ENCODE peak calls at places on chromosomes 3 and 15, in seven cellular contexts. One of them, this sample, is unnamed.

GRCh38 chr3:176995946-176996345 is 201.3 kb downstream of the TBL1XR1 start:
- DNase-seq in HTR-8/SVneo: no peak
- DNase-seq in memory B cell: no peak
- DNase-seq in Calu3: no peak
- DNase-seq in stimulated activated CD8-positive, alpha-beta memory T cell treated with anti-CD3 and anti-CD28 coated beads, Interleukin-15, amount 100 ng/mL, for 24 hours: no peak
- DNase-seq in skeletal muscle cell: no peak
- DNase-seq in heart left ventricle: no peak
- DNase-seq in this sample: no peak

GRCh38 chr15:78291698-78292097 is 7.7 kb downstream of the SKIC8 start:
- DNase-seq in memory B cell: no peak
- DNase-seq in heart left ventricle: no peak
- DNase-seq in stimulated activated CD8-positive, alpha-beta memory T cell treated with anti-CD3 and anti-CD28 coated beads, Interleukin-15, amount 100 ng/mL, for 24 hours: no peak
- DNase-seq in Calu3: peak; percentile 27
- DNase-seq in HTR-8/SVneo: no peak
- DNase-seq in skeletal muscle cell: no peak
- DNase-seq in this sample: no peak

GRCh38 chr3:11549580-11550140 is 94.1 kb downstream of the VGLL4 start:
- DNase-seq in stimulated activated CD8-positive, alpha-beta memory T cell treated with anti-CD3 and anti-CD28 coated beads, Interleukin-15, amount 100 ng/mL, for 24 hours: no peak
- DNase-seq in HTR-8/SVneo: no peak
- DNase-seq in heart left ventricle: no peak
- DNase-seq in memory B cell: no peak
- DNase-seq in Calu3: no peak
- DNase-seq in skeletal muscle cell: no peak
- DNase-seq in this sample: no peak

GRCh38 chr15:92693922-92694331 is 38.4 kb upstream of the FAM174B start:
- DNase-seq in HTR-8/SVneo: peak; percentile 38
- DNase-seq in heart left ventricle: no peak
- DNase-seq in stimulated activated CD8-positive, alpha-beta memory T cell treated with anti-CD3 and anti-CD28 coated beads, Interleukin-15, amount 100 ng/mL, for 24 hours: no peak
- DNase-seq in Calu3: peak; percentile 62
- DNase-seq in skeletal muscle cell: no peak
- DNase-seq in memory B cell: no peak
- DNase-seq in this sample: no peak

GRCh38 chr3:43288366-43288765 is 2.0 kb downstream of the SNRK start:
- DNase-seq in memory B cell: no peak
- DNase-seq in Calu3: no peak
- DNase-seq in HTR-8/SVneo: no peak
- DNase-seq in stimulated activated CD8-positive, alpha-beta memory T cell treated with anti-CD3 and anti-CD28 coated beads, Interleukin-15, amount 100 ng/mL, for 24 hours: no peak
- DNase-seq in skeletal muscle cell: no peak
- DNase-seq in heart left ventricle: no peak
- DNase-seq in this sample: no peak

GRCh38 chr15:25892126-25892525 is 29.0 kb upstream of the ATP10A start:
- DNase-seq in heart left ventricle: no peak
- DNase-seq in HTR-8/SVneo: no peak
- DNase-seq in stimulated activated CD8-positive, alpha-beta memory T cell treated with anti-CD3 and anti-CD28 coated beads, Interleukin-15, amount 100 ng/mL, for 24 hours: no peak
- DNase-seq in memory B cell: no peak
- DNase-seq in skeletal muscle cell: no peak
- DNase-seq in Calu3: no peak
- DNase-seq in this sample: no peak

GRCh38 chr3:27728195-27729087 is 6.3 kb upstream of the EOMES start:
- DNase-seq in stimulated activated CD8-positive, alpha-beta memory T cell treated with anti-CD3 and anti-CD28 coated beads, Interleukin-15, amount 100 ng/mL, for 24 hours: no peak
- DNase-seq in memory B cell: no peak
- DNase-seq in skeletal muscle cell: no peak
- DNase-seq in Calu3: peak; percentile 27
- DNase-seq in HTR-8/SVneo: no peak
- DNase-seq in heart left ventricle: no peak
- DNase-seq in this sample: no peak

GRCh38 chr3:25468866-25469319 is 40.8 kb downstream of the RARB start:
- DNase-seq in stimulated activated CD8-positive, alpha-beta memory T cell treated with anti-CD3 and anti-CD28 coated beads, Interleukin-15, amount 100 ng/mL, for 24 hours: no peak
- DNase-seq in skeletal muscle cell: peak; percentile 70
- DNase-seq in Calu3: no peak
- DNase-seq in heart left ventricle: peak; percentile 82
- DNase-seq in memory B cell: no peak
- DNase-seq in HTR-8/SVneo: no peak
- DNase-seq in this sample: peak; percentile 84

GRCh38 chr3:45216210-45216609 is 9.9 kb downstream of the TMEM158 start:
- DNase-seq in stimulated activated CD8-positive, alpha-beta memory T cell treated with anti-CD3 and anti-CD28 coated beads, Interleukin-15, amount 100 ng/mL, for 24 hours: no peak
- DNase-seq in Calu3: no peak
- DNase-seq in HTR-8/SVneo: no peak
- DNase-seq in memory B cell: no peak
- DNase-seq in heart left ventricle: no peak
- DNase-seq in skeletal muscle cell: no peak
- DNase-seq in this sample: peak; percentile 10

GRCh38 chr3:135197246-135197645 is 402.2 kb downstream of the EPHB1 start:
- DNase-seq in stimulated activated CD8-positive, alpha-beta memory T cell treated with anti-CD3 and anti-CD28 coated beads, Interleukin-15, amount 100 ng/mL, for 24 hours: no peak
- DNase-seq in Calu3: peak; percentile 21
- DNase-seq in skeletal muscle cell: no peak
- DNase-seq in memory B cell: no peak
- DNase-seq in heart left ventricle: no peak
- DNase-seq in HTR-8/SVneo: no peak
- DNase-seq in this sample: no peak

GRCh38 chr3:195587824-195588223 is 4.1 kb upstream of the APOD start:
- DNase-seq in HTR-8/SVneo: no peak
- DNase-seq in Calu3: no peak
- DNase-seq in heart left ventricle: no peak
- DNase-seq in stimulated activated CD8-positive, alpha-beta memory T cell treated with anti-CD3 and anti-CD28 coated beads, Interleukin-15, amount 100 ng/mL, for 24 hours: no peak
- DNase-seq in skeletal muscle cell: no peak
- DNase-seq in memory B cell: no peak
- DNase-seq in this sample: no peak

GRCh38 chr3:32395451-32395970 is 3.9 kb downstream of the CMTM7 start:
- DNase-seq in HTR-8/SVneo: no peak
- DNase-seq in skeletal muscle cell: no peak
- DNase-seq in stimulated activated CD8-positive, alpha-beta memory T cell treated with anti-CD3 and anti-CD28 coated beads, Interleukin-15, amount 100 ng/mL, for 24 hours: no peak
- DNase-seq in heart left ventricle: no peak
- DNase-seq in memory B cell: no peak
- DNase-seq in Calu3: no peak
- DNase-seq in this sample: no peak

GRCh38 chr15:49083471-49084284 is 37.4 kb upstream of the SECISBP2L start:
- DNase-seq in HTR-8/SVneo: no peak
- DNase-seq in memory B cell: no peak
- DNase-seq in Calu3: no peak
- DNase-seq in skeletal muscle cell: no peak
- DNase-seq in stimulated activated CD8-positive, alpha-beta memory T cell treated with anti-CD3 and anti-CD28 coated beads, Interleukin-15, amount 100 ng/mL, for 24 hours: no peak
- DNase-seq in heart left ventricle: no peak
- DNase-seq in this sample: no peak

GRCh38 chr3:138063416-138063815 is 52.0 kb downstream of the DZIP1L start:
- DNase-seq in skeletal muscle cell: no peak
- DNase-seq in heart left ventricle: no peak
- DNase-seq in stimulated activated CD8-positive, alpha-beta memory T cell treated with anti-CD3 and anti-CD28 coated beads, Interleukin-15, amount 100 ng/mL, for 24 hours: no peak
- DNase-seq in HTR-8/SVneo: no peak
- DNase-seq in Calu3: no peak
- DNase-seq in memory B cell: no peak
- DNase-seq in this sample: no peak

GRCh38 chr3:634511-634910 is 437.9 kb downstream of the CHL1 start:
- DNase-seq in stimulated activated CD8-positive, alpha-beta memory T cell treated with anti-CD3 and anti-CD28 coated beads, Interleukin-15, amount 100 ng/mL, for 24 hours: no peak
- DNase-seq in memory B cell: no peak
- DNase-seq in heart left ventricle: no peak
- DNase-seq in Calu3: no peak
- DNase-seq in HTR-8/SVneo: no peak
- DNase-seq in skeletal muscle cell: no peak
- DNase-seq in this sample: no peak

GRCh38 chr3:131711114-131711786 is 208.5 kb upstream of the MRPL3 start:
- DNase-seq in skeletal muscle cell: no peak
- DNase-seq in stimulated activated CD8-positive, alpha-beta memory T cell treated with anti-CD3 and anti-CD28 coated beads, Interleukin-15, amount 100 ng/mL, for 24 hours: no peak
- DNase-seq in heart left ventricle: no peak
- DNase-seq in memory B cell: no peak
- DNase-seq in HTR-8/SVneo: no peak
- DNase-seq in Calu3: no peak
- DNase-seq in this sample: no peak

GRCh38 chr3:177448987-177449975 is 252.0 kb upstream of the TBL1XR1 start:
- DNase-seq in HTR-8/SVneo: no peak
- DNase-seq in memory B cell: no peak
- DNase-seq in Calu3: peak; percentile 44
- DNase-seq in heart left ventricle: no peak
- DNase-seq in skeletal muscle cell: no peak
- DNase-seq in stimulated activated CD8-positive, alpha-beta memory T cell treated with anti-CD3 and anti-CD28 coated beads, Interleukin-15, amount 100 ng/mL, for 24 hours: no peak
- DNase-seq in this sample: no peak

GRCh38 chr3:196708467-196708866 is 3.6 kb downstream of the CEP19 start:
- DNase-seq in HTR-8/SVneo: no peak
- DNase-seq in heart left ventricle: no peak
- DNase-seq in stimulated activated CD8-positive, alpha-beta memory T cell treated with anti-CD3 and anti-CD28 coated beads, Interleukin-15, amount 100 ng/mL, for 24 hours: no peak
- DNase-seq in memory B cell: no peak
- DNase-seq in Calu3: no peak
- DNase-seq in skeletal muscle cell: no peak
- DNase-seq in this sample: no peak

GRCh38 chr15:38683382-38684242 is 119.0 kb upstream of the RASGRP1 start:
- DNase-seq in stimulated activated CD8-positive, alpha-beta memory T cell treated with anti-CD3 and anti-CD28 coated beads, Interleukin-15, amount 100 ng/mL, for 24 hours: no peak
- DNase-seq in memory B cell: peak; percentile 65
- DNase-seq in Calu3: peak; percentile 43
- DNase-seq in HTR-8/SVneo: peak; percentile 43
- DNase-seq in heart left ventricle: peak; percentile 40
- DNase-seq in skeletal muscle cell: no peak
- DNase-seq in this sample: no peak

GRCh38 chr15:66484539-66485112 is 12.9 kb downstream of the SNAPC5 start:
- DNase-seq in skeletal muscle cell: no peak
- DNase-seq in heart left ventricle: no peak
- DNase-seq in Calu3: no peak
- DNase-seq in HTR-8/SVneo: no peak
- DNase-seq in memory B cell: no peak
- DNase-seq in stimulated activated CD8-positive, alpha-beta memory T cell treated with anti-CD3 and anti-CD28 coated beads, Interleukin-15, amount 100 ng/mL, for 24 hours: no peak
- DNase-seq in this sample: no peak

GRCh38 chr3:194342861-194343560 is 8.1 kb downstream of the CPN2 start:
- DNase-seq in memory B cell: no peak
- DNase-seq in stimulated activated CD8-positive, alpha-beta memory T cell treated with anti-CD3 and anti-CD28 coated beads, Interleukin-15, amount 100 ng/mL, for 24 hours: no peak
- DNase-seq in HTR-8/SVneo: no peak
- DNase-seq in Calu3: no peak
- DNase-seq in heart left ventricle: no peak
- DNase-seq in skeletal muscle cell: no peak
- DNase-seq in this sample: no peak

GRCh38 chr3:17183951-17184550 is 299.3 kb downstream of the PLCL2 start:
- DNase-seq in heart left ventricle: no peak
- DNase-seq in skeletal muscle cell: peak; percentile 33
- DNase-seq in Calu3: no peak
- DNase-seq in stimulated activated CD8-positive, alpha-beta memory T cell treated with anti-CD3 and anti-CD28 coated beads, Interleukin-15, amount 100 ng/mL, for 24 hours: no peak
- DNase-seq in memory B cell: no peak
- DNase-seq in HTR-8/SVneo: no peak
- DNase-seq in this sample: no peak

GRCh38 chr15:38163651-38164050 is 89.0 kb upstream of the SPRED1 start:
- DNase-seq in skeletal muscle cell: no peak
- DNase-seq in memory B cell: no peak
- DNase-seq in HTR-8/SVneo: no peak
- DNase-seq in stimulated activated CD8-positive, alpha-beta memory T cell treated with anti-CD3 and anti-CD28 coated beads, Interleukin-15, amount 100 ng/mL, for 24 hours: no peak
- DNase-seq in heart left ventricle: no peak
- DNase-seq in Calu3: no peak
- DNase-seq in this sample: no peak